ENCODE peak calls at places on chromosomes 6 and 20, in six cellular contexts. V is stimulated activated naive CD8-positive, alpha-beta T cell treated with anti-CD3 and anti-CD28 coated beads, Interleukin-15, amount 100 ng/mL, for 72 hours; L is cerebellum; E is MCF 10A; I is activated naive CD8-positive, alpha-beta T cell treated with anti-CD3 and anti-CD28 coated beads, Interleukin-2, amount 10 ng/mL, durations not matched to agents 7 days and 5 days; N is RPMI7951. B is an unnamed sample.

GRCh38 chr6:16273266-16273665 is 34.9 kb downstream of the GMPR start:
- DNase-seq in V (no peak), E (peak; percentile 31), I (no peak), L (peak; percentile 44), N (peak; percentile 78), B (no peak)

GRCh38 chr6:33199687-33200233 is 705 bp downstream of the RXRB start:
- DNase-seq in I (peak; percentile 81), L (no peak), E (peak; percentile 76), V (peak; percentile 77), N (peak; percentile 77), B (peak; percentile 86)

GRCh38 chr6:68087399-68088133 is 547.5 kb upstream of the ADGRB3 start:
- DNase-seq in I (no peak), L (no peak), E (peak; percentile 1), N (no peak), V (no peak), B (no peak)

GRCh38 chr6:116924245-116924644 is 47.2 kb downstream of the RFX6 start:
- DNase-seq in L (no peak), I (no peak), V (no peak), N (no peak), E (no peak), B (no peak)

GRCh38 chr6:11160199-11160598 is 48.7 kb upstream of the ERVFRD-1 start:
- DNase-seq in I (no peak), N (no peak), V (no peak), E (peak; percentile 56), L (no peak), B (no peak)

GRCh38 chr6:134553941-134554340 is 236.0 kb upstream of the SGK1 start:
- DNase-seq in I (no peak), E (no peak), L (no peak), N (peak; percentile 89), V (no peak), B (no peak)

GRCh38 chr20:13302647-13303425 is 81.8 kb downstream of the ISM1 start:
- DNase-seq in N (peak; percentile 66), L (peak; percentile 8), V (peak; percentile 45), I (peak; percentile 52), E (peak; percentile 61), B (peak; percentile 25)

GRCh38 chr6:127300411-127300810 is 33.7 kb downstream of the RNF146 start:
- DNase-seq in I (no peak), E (peak; percentile 14), N (peak; percentile 72), L (no peak), V (no peak), B (peak; percentile 63)

GRCh38 chr20:13180986-13181889 is 39.8 kb upstream of the ISM1 start:
- DNase-seq in N (no peak), L (no peak), I (no peak), V (no peak), E (no peak), B (no peak)

GRCh38 chr6:157761331-157761921 is 61.6 kb upstream of the SNX9 start:
- DNase-seq in V (peak; percentile 77), E (peak; percentile 65), N (peak; percentile 82), I (peak; percentile 60), L (no peak), B (peak; percentile 38)

GRCh38 chr6:10465633-10466499 is 51.0 kb upstream of the TFAP2A start:
- DNase-seq in I (no peak), N (peak; percentile 50), L (no peak), V (peak; percentile 16), E (peak; percentile 69), B (peak; percentile 42)

GRCh38 chr6:138504764-138505689 is 5.7 kb upstream of the NHSL1 start:
- DNase-seq in I (no peak), L (no peak), E (no peak), N (no peak), V (no peak), B (no peak)

GRCh38 chr20:23437126-23437894 is 2.2 kb upstream of the CSTL1 start:
- DNase-seq in I (no peak), L (no peak), N (no peak), E (no peak), V (no peak), B (no peak)

GRCh38 chr6:39696986-39697788 is 28.0 kb downstream of the KIF6 start:
- DNase-seq in L (no peak), I (no peak), N (no peak), E (no peak), V (no peak), B (no peak)

GRCh38 chr20:37596890-37597539 is 69.3 kb upstream of the BLCAP start:
- DNase-seq in E (no peak), N (peak; percentile 18), I (no peak), V (no peak), L (no peak), B (no peak)

GRCh38 chr6:125679651-125680050 is 69.8 kb upstream of the HEY2 start:
- DNase-seq in L (no peak), V (no peak), I (no peak), E (no peak), N (no peak), B (no peak)

GRCh38 chr6:87718662-87719433 is 16.8 kb upstream of the AKIRIN2 start:
- DNase-seq in V (no peak), I (no peak), E (peak; percentile 65), N (no peak), L (no peak), B (no peak)

GRCh38 chr6:39816744-39817143 is 24.6 kb downstream of the DAAM2 start:
- DNase-seq in L (no peak), I (no peak), E (no peak), V (no peak), N (no peak), B (no peak)

B was measured in RKO.